ENCODE peak calls at places on chromosomes 7 and 10, in six cellular contexts. One of them, this sample, is unnamed. For H3K36me3, the result is how much of the 10 kb centered on the place peaks cover.

GRCh38 chr7:39950473-39951155 is 558 bp downstream of the CDK13 start:
- DNase-seq in left ventricle myocardium inferior: peak
- DNase-seq in IMR-90: peak
- DNase-seq in esophagus squamous epithelium: no peak
- DNase-seq in lower lobe of right lung: peak
- DNase-seq in suprapubic skin: no peak
- DNase-seq in this sample: no peak

GRCh38 chr10:97131702-97132101 is 54.1 kb downstream of the SLIT1 start:
- DNase-seq in suprapubic skin: no peak
- DNase-seq in lower lobe of right lung: no peak
- DNase-seq in left ventricle myocardium inferior: no peak
- DNase-seq in esophagus squamous epithelium: no peak
- DNase-seq in IMR-90: no peak
- DNase-seq in this sample: peak

GRCh38 chr10:49419005-49419404 is 23.1 kb upstream of the DRGX start:
- DNase-seq in suprapubic skin: no peak
- DNase-seq in IMR-90: no peak
- DNase-seq in esophagus squamous epithelium: no peak
- DNase-seq in left ventricle myocardium inferior: no peak
- DNase-seq in lower lobe of right lung: peak
- DNase-seq in this sample: no peak

GRCh38 chr7:18638594-18639452 is 143.3 kb downstream of the HDAC9 start:
- DNase-seq in left ventricle myocardium inferior: no peak
- DNase-seq in esophagus squamous epithelium: no peak
- DNase-seq in suprapubic skin: no peak
- DNase-seq in IMR-90: peak
- DNase-seq in lower lobe of right lung: no peak
- DNase-seq in this sample: no peak

GRCh38 chr10:118246340-118247247 is 95.5 kb downstream of the FAM204A start:
- DNase-seq in suprapubic skin: no peak
- DNase-seq in IMR-90: no peak
- DNase-seq in lower lobe of right lung: no peak
- DNase-seq in esophagus squamous epithelium: no peak
- DNase-seq in left ventricle myocardium inferior: no peak
- DNase-seq in this sample: no peak

GRCh38 chr7:44307905-44308740 is 17.3 kb downstream of the CAMK2B start:
- DNase-seq in lower lobe of right lung: no peak
- DNase-seq in suprapubic skin: peak
- DNase-seq in IMR-90: no peak
- DNase-seq in esophagus squamous epithelium: no peak
- DNase-seq in left ventricle myocardium inferior: no peak
- DNase-seq in this sample: no peak

GRCh38 chr10:30827531-30828120 is 198.1 kb upstream of the LYZL2 start:
- DNase-seq in suprapubic skin: no peak
- DNase-seq in left ventricle myocardium inferior: no peak
- DNase-seq in lower lobe of right lung: no peak
- DNase-seq in IMR-90: peak
- DNase-seq in esophagus squamous epithelium: no peak
- DNase-seq in this sample: no peak

GRCh38 chr10:15829495-15829894 is 30.8 kb downstream of the MINDY3 start:
- DNase-seq in IMR-90: no peak
- DNase-seq in suprapubic skin: no peak
- DNase-seq in esophagus squamous epithelium: no peak
- DNase-seq in lower lobe of right lung: no peak
- DNase-seq in left ventricle myocardium inferior: no peak
- DNase-seq in this sample: no peak

GRCh38 chr10:95741807-95742528 is 14.0 kb upstream of the ENTPD1 start:
- DNase-seq in esophagus squamous epithelium: no peak
- DNase-seq in suprapubic skin: no peak
- DNase-seq in left ventricle myocardium inferior: no peak
- DNase-seq in lower lobe of right lung: no peak
- DNase-seq in IMR-90: peak
- DNase-seq in this sample: peak

GRCh38 chr10:30036341-30036740 is 23.0 kb downstream of the JCAD start:
- DNase-seq in lower lobe of right lung: no peak
- DNase-seq in esophagus squamous epithelium: no peak
- DNase-seq in suprapubic skin: no peak
- DNase-seq in IMR-90: peak
- DNase-seq in left ventricle myocardium inferior: no peak
- DNase-seq in this sample: no peak

GRCh38 chr7:80770675-80771081 is 132.2 kb downstream of the CD36 start:
- DNase-seq in lower lobe of right lung: no peak
- DNase-seq in esophagus squamous epithelium: no peak
- DNase-seq in IMR-90: no peak
- DNase-seq in suprapubic skin: no peak
- DNase-seq in left ventricle myocardium inferior: no peak
- DNase-seq in this sample: no peak

GRCh38 chr7:123600876-123601275 is 745 bp upstream of the ASB15 start:
- DNase-seq in left ventricle myocardium inferior: no peak
- DNase-seq in IMR-90: no peak
- DNase-seq in esophagus squamous epithelium: no peak
- DNase-seq in suprapubic skin: no peak
- DNase-seq in lower lobe of right lung: no peak
- DNase-seq in this sample: no peak

GRCh38 chr10:72133517-72133916 is 45.2 kb upstream of the SPOCK2 start:
- DNase-seq in suprapubic skin: no peak
- DNase-seq in lower lobe of right lung: no peak
- DNase-seq in esophagus squamous epithelium: no peak
- DNase-seq in IMR-90: peak
- DNase-seq in left ventricle myocardium inferior: no peak
- DNase-seq in this sample: no peak

GRCh38 chr7:713488-714230 is 12.8 kb upstream of the DNAAF5 start:
- DNase-seq in left ventricle myocardium inferior: no peak
- DNase-seq in IMR-90: no peak
- DNase-seq in lower lobe of right lung: no peak
- DNase-seq in esophagus squamous epithelium: no peak
- DNase-seq in suprapubic skin: no peak
- DNase-seq in this sample: no peak

GRCh38 chr7:15561840-15562239 is at the start of gene AGMO:
- DNase-seq in suprapubic skin: peak
- DNase-seq in esophagus squamous epithelium: no peak
- DNase-seq in left ventricle myocardium inferior: peak
- DNase-seq in IMR-90: no peak
- DNase-seq in lower lobe of right lung: no peak
- DNase-seq in this sample: no peak

GRCh38 chr10:77925410-77925794 is 1.2 kb downstream of the DLG5 start:
- DNase-seq in esophagus squamous epithelium: no peak
- DNase-seq in left ventricle myocardium inferior: no peak
- DNase-seq in suprapubic skin: no peak
- DNase-seq in IMR-90: peak
- DNase-seq in lower lobe of right lung: no peak
- DNase-seq in this sample: peak

GRCh38 chr7:153772966-153773365 is 279.2 kb upstream of the DPP6 start:
- DNase-seq in suprapubic skin: no peak
- DNase-seq in esophagus squamous epithelium: no peak
- DNase-seq in lower lobe of right lung: no peak
- DNase-seq in IMR-90: no peak
- DNase-seq in left ventricle myocardium inferior: no peak
- DNase-seq in this sample: no peak

GRCh38 chr10:48470893-48471805 is 133.7 kb downstream of the ARHGAP22 start:
- DNase-seq in suprapubic skin: peak
- DNase-seq in left ventricle myocardium inferior: no peak
- DNase-seq in IMR-90: peak
- DNase-seq in lower lobe of right lung: no peak
- DNase-seq in esophagus squamous epithelium: no peak
- DNase-seq in this sample: peak

GRCh38 chr7:33640732-33641131 is 264.6 kb upstream of the BMPER start:
- DNase-seq in left ventricle myocardium inferior: no peak
- DNase-seq in esophagus squamous epithelium: no peak
- DNase-seq in lower lobe of right lung: no peak
- DNase-seq in suprapubic skin: no peak
- DNase-seq in IMR-90: peak
- DNase-seq in this sample: peak

GRCh38 chr10:1380075-1380793 is 324.0 kb downstream of the WDR37 start:
- DNase-seq in left ventricle myocardium inferior: no peak
- DNase-seq in esophagus squamous epithelium: no peak
- DNase-seq in IMR-90: no peak
- DNase-seq in suprapubic skin: no peak
- DNase-seq in lower lobe of right lung: no peak
- DNase-seq in this sample: no peak

GRCh38 chr7:100109521-100110163 is 8.2 kb downstream of the AP4M1 start:
- DNase-seq in suprapubic skin: no peak
- DNase-seq in esophagus squamous epithelium: no peak
- DNase-seq in left ventricle myocardium inferior: no peak
- DNase-seq in IMR-90: no peak
- DNase-seq in lower lobe of right lung: no peak
- DNase-seq in this sample: no peak

GRCh38 chr7:18610331-18610948 is 114.9 kb downstream of the HDAC9 start:
- DNase-seq in left ventricle myocardium inferior: no peak
- DNase-seq in IMR-90: peak
- DNase-seq in lower lobe of right lung: no peak
- DNase-seq in suprapubic skin: no peak
- DNase-seq in esophagus squamous epithelium: no peak
- DNase-seq in this sample: no peak

GRCh38 chr10:46298346-46299266 is 11.8 kb downstream of the ANTXRL start:
- DNase-seq in esophagus squamous epithelium: no peak
- DNase-seq in lower lobe of right lung: no peak
- DNase-seq in suprapubic skin: no peak
- DNase-seq in IMR-90: no peak
- DNase-seq in left ventricle myocardium inferior: no peak
- DNase-seq in this sample: no peak

GRCh38 chr7:28276303-28276702 is 95.7 kb upstream of the JAZF1 start:
- DNase-seq in suprapubic skin: no peak
- DNase-seq in lower lobe of right lung: no peak
- DNase-seq in IMR-90: no peak
- DNase-seq in esophagus squamous epithelium: no peak
- DNase-seq in left ventricle myocardium inferior: no peak
- DNase-seq in this sample: no peak

GRCh38 chr10:24694086-24694485 is 29.6 kb downstream of the ARHGAP21 start:
- DNase-seq in esophagus squamous epithelium: no peak
- DNase-seq in left ventricle myocardium inferior: no peak
- DNase-seq in suprapubic skin: no peak
- DNase-seq in IMR-90: peak
- DNase-seq in lower lobe of right lung: no peak
- DNase-seq in this sample: no peak

GRCh38 chr7:56287429-56288138 is 171.4 kb upstream of the NUPR2 start:
- DNase-seq in suprapubic skin: no peak
- DNase-seq in esophagus squamous epithelium: no peak
- DNase-seq in left ventricle myocardium inferior: peak
- DNase-seq in IMR-90: no peak
- DNase-seq in lower lobe of right lung: no peak
- DNase-seq in this sample: peak

GRCh38 chr7:100585511-100586265 is at the start of gene LRCH4:
- DNase-seq in IMR-90: no peak
- DNase-seq in suprapubic skin: no peak
- DNase-seq in left ventricle myocardium inferior: no peak
- DNase-seq in esophagus squamous epithelium: no peak
- DNase-seq in lower lobe of right lung: peak
- DNase-seq in this sample: peak

GRCh38 chr7:47102442-47102841 is 479.5 kb downstream of the TNS3 start:
- DNase-seq in left ventricle myocardium inferior: no peak
- DNase-seq in esophagus squamous epithelium: no peak
- DNase-seq in suprapubic skin: no peak
- DNase-seq in lower lobe of right lung: no peak
- DNase-seq in IMR-90: no peak
- DNase-seq in this sample: no peak

GRCh38 chr7:158759749-158760444 is 55.3 kb upstream of the NCAPG2 start:
- DNase-seq in IMR-90: no peak
- DNase-seq in lower lobe of right lung: no peak
- DNase-seq in left ventricle myocardium inferior: no peak
- DNase-seq in esophagus squamous epithelium: no peak
- DNase-seq in suprapubic skin: no peak
- DNase-seq in this sample: no peak
- H3K36me3 ChIP-seq in IMR-90: under half
- H3K36me3 ChIP-seq in lower lobe of right lung: half or more
- H3K36me3 ChIP-seq in left ventricle myocardium inferior: half or more
- H3K36me3 ChIP-seq in esophagus squamous epithelium: half or more
- H3K36me3 ChIP-seq in suprapubic skin: half or more
- H3K36me3 ChIP-seq in this sample: under half

GRCh38 chr7:130868150-130868549 is 134.1 kb upstream of the KLF14 start:
- DNase-seq in esophagus squamous epithelium: no peak
- DNase-seq in left ventricle myocardium inferior: no peak
- DNase-seq in suprapubic skin: no peak
- DNase-seq in lower lobe of right lung: no peak
- DNase-seq in IMR-90: no peak
- DNase-seq in this sample: no peak
- H3K36me3 ChIP-seq in esophagus squamous epithelium: half or more
- H3K36me3 ChIP-seq in left ventricle myocardium inferior: half or more
- H3K36me3 ChIP-seq in suprapubic skin: half or more
- H3K36me3 ChIP-seq in lower lobe of right lung: half or more
- H3K36me3 ChIP-seq in IMR-90: under half
- H3K36me3 ChIP-seq in this sample: half or more

GRCh38 chr10:32269343-32270100 is 77.4 kb downstream of the EPC1 start:
- DNase-seq in IMR-90: no peak
- DNase-seq in left ventricle myocardium inferior: no peak
- DNase-seq in esophagus squamous epithelium: no peak
- DNase-seq in suprapubic skin: no peak
- DNase-seq in lower lobe of right lung: no peak
- DNase-seq in this sample: no peak

GRCh38 chr10:32263300-32263699 is 83.7 kb downstream of the EPC1 start:
- DNase-seq in left ventricle myocardium inferior: no peak
- DNase-seq in IMR-90: no peak
- DNase-seq in esophagus squamous epithelium: no peak
- DNase-seq in lower lobe of right lung: no peak
- DNase-seq in suprapubic skin: no peak
- DNase-seq in this sample: no peak

GRCh38 chr10:32266566-32266965 is 80.4 kb downstream of the EPC1 start:
- DNase-seq in left ventricle myocardium inferior: no peak
- DNase-seq in esophagus squamous epithelium: no peak
- DNase-seq in suprapubic skin: no peak
- DNase-seq in lower lobe of right lung: no peak
- DNase-seq in IMR-90: no peak
- DNase-seq in this sample: no peak

GRCh38 chr10:32265756-32266155 is 81.2 kb downstream of the EPC1 start:
- DNase-seq in left ventricle myocardium inferior: no peak
- DNase-seq in lower lobe of right lung: no peak
- DNase-seq in suprapubic skin: no peak
- DNase-seq in IMR-90: no peak
- DNase-seq in esophagus squamous epithelium: no peak
- DNase-seq in this sample: no peak

GRCh38 chr10:32266979-32267378 is 80.0 kb downstream of the EPC1 start:
- DNase-seq in suprapubic skin: no peak
- DNase-seq in lower lobe of right lung: no peak
- DNase-seq in IMR-90: no peak
- DNase-seq in left ventricle myocardium inferior: no peak
- DNase-seq in esophagus squamous epithelium: no peak
- DNase-seq in this sample: no peak
- H3K36me3 ChIP-seq in suprapubic skin: half or more
- H3K36me3 ChIP-seq in lower lobe of right lung: under half
- H3K36me3 ChIP-seq in IMR-90: under half
- H3K36me3 ChIP-seq in left ventricle myocardium inferior: half or more
- H3K36me3 ChIP-seq in esophagus squamous epithelium: half or more
- H3K36me3 ChIP-seq in this sample: under half

DNA sequence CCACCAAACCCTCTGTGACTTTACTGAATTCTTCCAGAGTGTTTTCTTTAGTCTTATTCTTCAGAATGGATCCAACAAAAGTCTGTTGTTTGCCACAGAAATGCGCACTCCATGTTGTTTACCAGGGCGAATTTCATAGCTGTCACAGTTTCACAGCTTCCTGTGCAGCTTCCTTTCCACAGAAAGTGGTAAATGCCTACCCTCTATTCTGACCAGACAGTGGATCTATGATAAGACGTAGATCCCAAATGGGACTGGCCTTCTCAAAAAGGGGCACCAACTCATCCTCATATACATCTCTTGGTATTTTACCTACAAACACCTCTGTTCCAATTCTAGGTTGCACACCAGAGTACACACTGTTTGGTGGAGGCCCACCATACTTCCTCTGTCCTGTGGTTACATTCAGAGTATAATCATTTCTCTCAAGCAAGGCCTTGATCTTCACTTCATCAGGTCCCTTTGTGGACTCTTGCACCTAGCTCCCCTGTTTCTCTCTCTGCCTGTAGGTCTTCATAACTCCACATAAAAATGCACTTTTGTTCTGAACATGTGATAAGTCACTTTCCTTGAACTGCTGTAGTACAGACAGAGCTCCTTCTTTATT is 91.7 kb downstream of the MLLT10 start:
- DNase-seq in left ventricle myocardium inferior: no peak
- DNase-seq in IMR-90: no peak
- DNase-seq in lower lobe of right lung: no peak
- DNase-seq in esophagus squamous epithelium: no peak
- DNase-seq in suprapubic skin: no peak
- DNase-seq in this sample: no peak
- H3K36me3 ChIP-seq in left ventricle myocardium inferior: under half
- H3K36me3 ChIP-seq in IMR-90: under half
- H3K36me3 ChIP-seq in lower lobe of right lung: under half
- H3K36me3 ChIP-seq in esophagus squamous epithelium: half or more
- H3K36me3 ChIP-seq in suprapubic skin: under half
- H3K36me3 ChIP-seq in this sample: under half